ENCODE peak calls at places on chromosomes 12 and 14, in six cellular contexts. E is heart left ventricle, K is cardiac fibroblast, R is neural crest cell, O is spleen, V is GM12865. S is an unnamed sample.

GRCh38 chr12:13376627-13377373 is 180.3 kb downstream of the EMP1 start:
- DNase-seq in K (no peak), O (no peak), V (no peak), R (no peak), E (no peak), S (no peak)

GRCh38 chr12:95634622-95635621 is 83.6 kb upstream of the USP44 start:
- DNase-seq in V (no peak), K (peak), E (no peak), O (no peak), R (no peak), S (no peak)

GRCh38 chr12:79818856-79819255 is 116.0 kb downstream of the PPP1R12A start:
- DNase-seq in K (peak), V (no peak), E (no peak), O (no peak), R (no peak), S (no peak)

GRCh38 chr12:96108321-96108720 is 72.9 kb upstream of the LTA4H start:
- DNase-seq in K (peak), O (peak), V (peak), E (peak), R (no peak), S (no peak)

GRCh38 chr12:82867782-82868505 is 181.2 kb downstream of the TMTC2 start:
- DNase-seq in O (no peak), V (no peak), R (no peak), K (no peak), E (no peak), S (no peak)

GRCh38 chr14:54172562-54172961 is 215.9 kb upstream of the BMP4 start:
- DNase-seq in E (no peak), R (no peak), K (no peak), O (no peak), V (no peak), S (no peak)

GRCh38 chr12:96257550-96258392 is 63.6 kb downstream of the ELK3 start:
- DNase-seq in O (no peak), R (no peak), E (no peak), K (no peak), V (no peak), S (no peak)

GRCh38 chr12:44876554-44877275 is 600 bp upstream of the NELL2 start:
- DNase-seq in K (peak), E (no peak), O (peak), V (peak), R (peak), S (peak)

DNA sequence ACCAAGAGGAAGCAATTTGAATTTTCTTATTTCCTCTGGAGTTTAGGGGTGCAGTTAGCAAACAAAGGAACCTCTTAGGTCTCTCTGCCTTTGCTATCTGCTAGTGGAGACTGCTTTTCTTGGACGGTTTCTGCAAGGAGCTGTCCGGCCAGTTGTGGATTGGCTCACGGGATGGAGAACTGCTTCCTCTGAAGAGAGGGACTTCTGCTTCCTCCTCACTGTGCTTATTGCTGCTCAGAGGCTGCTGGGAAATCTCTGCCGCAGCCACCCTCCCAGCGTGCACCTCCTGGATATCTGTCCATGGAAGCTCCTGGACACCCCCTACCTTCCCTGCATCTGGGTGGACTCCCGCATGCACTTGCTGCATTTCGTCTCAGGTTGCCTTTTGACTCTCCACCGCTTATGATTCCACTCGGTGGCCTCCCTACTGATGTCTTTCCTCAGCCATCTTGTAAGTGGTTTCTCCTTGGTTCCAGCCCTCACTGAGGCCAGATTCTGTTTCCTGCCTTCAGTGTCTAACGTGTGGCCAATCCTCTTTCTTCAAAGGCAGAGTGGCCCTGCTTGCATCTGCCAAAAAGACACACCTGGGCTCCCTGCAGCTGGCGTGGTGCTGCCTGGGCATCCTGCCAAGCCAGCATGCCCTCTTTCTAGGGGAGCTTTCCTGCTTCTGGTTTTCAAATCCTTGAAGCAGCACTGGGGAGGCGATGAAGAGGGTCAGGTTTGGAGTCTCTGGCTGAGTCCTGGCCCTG is 187.3 kb downstream of the CHST11 start:
- DNase-seq in K (no peak), V (peak), O (peak), R (no peak), E (no peak), S (no peak)
- TF ChIP-seq CTCF in K (no peak), V (no peak), O (no peak), R (no peak), E (no peak), S (no peak)

GRCh38 chr14:73026845-73027542 is at the start of gene ZFYVE1:
- DNase-seq in K (peak), V (peak), E (peak), O (peak), R (peak), S (peak)
- TF ChIP-seq CTCF in K (no peak), V (no peak), E (no peak), O (no peak), R (no peak), S (no peak)

GRCh38 chr12:1103051-1103450 is 112.0 kb downstream of the ERC1 start:
- DNase-seq in O (no peak), K (no peak), V (no peak), E (no peak), R (no peak), S (no peak)

GRCh38 chr12:1102088-1102487 is 111.1 kb downstream of the ERC1 start:
- DNase-seq in R (no peak), O (no peak), K (no peak), E (no peak), V (no peak), S (no peak)

GRCh38 chr12:1103632-1104031 is 112.6 kb downstream of the ERC1 start:
- DNase-seq in E (no peak), O (no peak), R (no peak), K (no peak), V (no peak), S (no peak)

GRCh38 chr12:1107669-1108068 is 116.6 kb downstream of the ERC1 start:
- DNase-seq in E (no peak), K (no peak), V (no peak), O (no peak), R (no peak), S (no peak)

GRCh38 chr12:1104088-1104800 is 113.2 kb downstream of the ERC1 start:
- DNase-seq in E (no peak), K (no peak), R (no peak), V (no peak), O (no peak), S (no peak)
- TF ChIP-seq CTCF in E (no peak), K (no peak), R (no peak), V (no peak), O (no peak), S (no peak)

GRCh38 chr14:25034803-25035681 is 14.9 kb downstream of the STXBP6 start:
- DNase-seq in K (no peak), O (no peak), V (no peak), R (no peak), E (no peak), S (no peak)
- TF ChIP-seq CTCF in K (no peak), O (no peak), V (no peak), R (no peak), E (no peak), S (no peak)

DNA sequence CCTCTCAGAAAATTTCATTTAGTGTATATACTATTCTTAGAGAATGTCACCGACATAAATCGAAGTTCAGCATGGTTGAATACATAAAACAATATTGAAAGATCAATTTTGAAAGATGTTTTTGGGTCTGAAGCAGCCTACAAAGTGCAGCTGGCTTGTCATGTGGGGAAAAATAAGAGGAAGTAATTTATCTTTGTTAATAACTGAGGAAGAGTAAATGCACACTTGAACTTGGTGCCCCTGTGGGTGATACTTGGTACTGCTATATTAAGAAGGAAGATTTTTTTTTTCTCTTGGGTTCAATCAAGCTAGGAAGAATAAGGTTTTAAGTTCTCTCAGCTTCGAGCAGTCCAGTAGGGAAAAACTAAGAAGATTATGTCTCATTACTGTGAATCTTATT is 661.3 kb downstream of the RPL10L start:
- DNase-seq in R (no peak), K (no peak), V (no peak), E (no peak), O (no peak), S (no peak)
- TF ChIP-seq CTCF in R (peak), K (peak), V (no peak), E (no peak), O (no peak), S (peak)

GRCh38 chr12:32997471-32997870 is 100.9 kb upstream of the PKP2 start:
- DNase-seq in K (no peak), R (no peak), O (no peak), E (no peak), V (no peak), S (no peak)

GRCh38 chr12:32988982-32989381 is 92.4 kb upstream of the PKP2 start:
- DNase-seq in K (no peak), O (no peak), E (no peak), R (no peak), V (no peak), S (no peak)

GRCh38 chr12:32995623-32996022 is 99.0 kb upstream of the PKP2 start:
- DNase-seq in R (no peak), V (no peak), K (no peak), E (no peak), O (no peak), S (no peak)

GRCh38 chr12:32989705-32990104 is 93.1 kb upstream of the PKP2 start:
- DNase-seq in E (no peak), V (no peak), R (no peak), K (no peak), O (no peak), S (no peak)

DNA sequence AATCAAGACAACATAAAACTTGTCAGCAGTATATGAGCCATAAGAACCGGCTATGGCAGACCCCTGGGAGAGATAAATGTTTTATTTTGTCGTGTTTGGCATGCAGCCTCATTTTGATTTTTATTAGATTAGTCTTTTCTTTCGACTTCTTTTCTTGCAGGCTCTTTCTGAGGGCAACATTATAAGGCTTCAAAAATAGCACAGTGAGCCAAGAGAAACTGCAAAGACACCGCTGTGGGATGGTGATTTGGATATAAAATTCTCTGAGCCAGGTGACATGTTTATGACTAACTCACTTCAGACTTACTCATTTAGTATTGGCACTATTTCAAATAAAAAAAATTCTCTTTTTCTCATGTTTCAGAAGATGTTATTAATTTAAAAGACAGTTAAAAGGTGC is 96.8 kb upstream of the PKP2 start:
- DNase-seq in O (no peak), E (no peak), R (no peak), K (no peak), V (no peak), S (no peak)
- TF ChIP-seq CTCF in O (no peak), E (no peak), R (no peak), K (no peak), V (no peak), S (no peak)

S was measured in WERI-Rb-1.